ENCODE peak calls at places on chromosomes 1 and 21, in four cellular contexts. One of them, this sample, is unnamed.

GRCh38 chr1:51898090-51898734 is 19.7 kb upstream of the NRDC start:
- DNase-seq in AG04450: peak; percentile 96
- DNase-seq in H1: no peak
- DNase-seq in cardiac muscle cell: no peak
- DNase-seq in this sample: peak; percentile 78

GRCh38 chr1:32954183-32954582 is 10.4 kb downstream of the RNF19B start:
- DNase-seq in AG04450: no peak
- DNase-seq in H1: no peak
- DNase-seq in cardiac muscle cell: no peak
- DNase-seq in this sample: no peak

GRCh38 chr21:38619865-38620513 is 121.7 kb upstream of the ERG start:
- DNase-seq in AG04450: no peak
- DNase-seq in H1: no peak
- DNase-seq in cardiac muscle cell: no peak
- DNase-seq in this sample: peak; percentile 42

GRCh38 chr21:16084776-16085364 is 355.1 kb downstream of the USP25 start:
- DNase-seq in AG04450: no peak
- DNase-seq in H1: no peak
- DNase-seq in cardiac muscle cell: no peak
- DNase-seq in this sample: no peak

GRCh38 chr1:94988356-94988755 is 61.4 kb upstream of the CNN3 start:
- DNase-seq in AG04450: no peak
- DNase-seq in H1: no peak
- DNase-seq in cardiac muscle cell: no peak
- DNase-seq in this sample: no peak

GRCh38 chr1:158149175-158149574 is 31.5 kb upstream of the CD1D start:
- DNase-seq in AG04450: no peak
- DNase-seq in H1: no peak
- DNase-seq in cardiac muscle cell: no peak
- DNase-seq in this sample: no peak

GRCh38 chr1:28194326-28195035 is 18.0 kb upstream of the PTAFR start:
- DNase-seq in AG04450: no peak
- DNase-seq in H1: no peak
- DNase-seq in cardiac muscle cell: no peak
- DNase-seq in this sample: no peak

GRCh38 chr1:157993179-157994080 is at the start of gene KIRREL1:
- DNase-seq in AG04450: no peak
- DNase-seq in H1: no peak
- DNase-seq in cardiac muscle cell: peak; percentile 72
- DNase-seq in this sample: no peak

GRCh38 chr1:231639819-231640218 is 13.2 kb downstream of the DISC1 start:
- DNase-seq in AG04450: no peak
- DNase-seq in H1: no peak
- DNase-seq in cardiac muscle cell: no peak
- DNase-seq in this sample: no peak

GRCh38 chr1:15550573-15550972 is 23.9 kb downstream of the DNAJC16 start:
- DNase-seq in AG04450: no peak
- DNase-seq in H1: no peak
- DNase-seq in cardiac muscle cell: no peak
- DNase-seq in this sample: no peak

GRCh38 chr1:67851800-67852199 is 18.5 kb upstream of the GNG12 start:
- DNase-seq in AG04450: no peak
- DNase-seq in H1: no peak
- DNase-seq in cardiac muscle cell: no peak
- DNase-seq in this sample: no peak

GRCh38 chr1:220271706-220272046 is 577 bp downstream of the RAB3GAP2 start:
- DNase-seq in AG04450: no peak
- DNase-seq in H1: no peak
- DNase-seq in cardiac muscle cell: peak; percentile 25
- DNase-seq in this sample: no peak

GRCh38 chr1:228001738-228002535 is 4.9 kb upstream of the WNT3A start:
- DNase-seq in AG04450: no peak
- DNase-seq in H1: no peak
- DNase-seq in cardiac muscle cell: no peak
- DNase-seq in this sample: no peak

DNA sequence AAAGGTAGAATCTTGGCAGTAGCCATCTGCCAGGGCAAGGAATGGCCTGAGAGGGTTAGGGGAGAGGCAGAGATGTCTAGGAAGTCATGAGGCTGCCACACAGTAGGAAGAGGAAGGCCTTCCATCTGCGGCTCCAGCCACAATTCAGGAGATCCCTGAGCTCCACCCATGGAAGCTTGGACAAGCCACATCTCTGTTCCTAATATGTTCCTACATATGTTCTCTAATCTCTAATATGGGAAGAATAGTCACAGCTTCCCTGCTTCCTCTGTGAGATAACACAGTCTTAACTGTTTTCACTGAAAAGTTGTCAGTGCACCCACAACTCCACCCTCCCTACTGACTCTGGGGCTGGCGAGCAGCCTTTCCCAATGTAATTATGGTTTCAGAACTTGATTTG is 109.5 kb downstream of the CDC7 start:
- DNase-seq in AG04450: no peak
- DNase-seq in H1: no peak
- DNase-seq in cardiac muscle cell: no peak
- DNase-seq in this sample: no peak
- H3K4me3 ChIP-seq in AG04450: no peak overlapping the region
- H3K4me3 ChIP-seq in H1: no peak overlapping the region
- H3K4me3 ChIP-seq in cardiac muscle cell: no peak overlapping the region
- H3K4me3 ChIP-seq in this sample: no peak overlapping the region

GRCh38 chr1:48058135-48058534 is 61.0 kb upstream of the TRABD2B start:
- DNase-seq in AG04450: no peak
- DNase-seq in H1: no peak
- DNase-seq in cardiac muscle cell: no peak
- DNase-seq in this sample: no peak
- H3K4me3 ChIP-seq in AG04450: no peak overlapping the region
- H3K4me3 ChIP-seq in H1: no peak overlapping the region
- H3K4me3 ChIP-seq in cardiac muscle cell: no peak overlapping the region
- H3K4me3 ChIP-seq in this sample: no peak overlapping the region

DNA sequence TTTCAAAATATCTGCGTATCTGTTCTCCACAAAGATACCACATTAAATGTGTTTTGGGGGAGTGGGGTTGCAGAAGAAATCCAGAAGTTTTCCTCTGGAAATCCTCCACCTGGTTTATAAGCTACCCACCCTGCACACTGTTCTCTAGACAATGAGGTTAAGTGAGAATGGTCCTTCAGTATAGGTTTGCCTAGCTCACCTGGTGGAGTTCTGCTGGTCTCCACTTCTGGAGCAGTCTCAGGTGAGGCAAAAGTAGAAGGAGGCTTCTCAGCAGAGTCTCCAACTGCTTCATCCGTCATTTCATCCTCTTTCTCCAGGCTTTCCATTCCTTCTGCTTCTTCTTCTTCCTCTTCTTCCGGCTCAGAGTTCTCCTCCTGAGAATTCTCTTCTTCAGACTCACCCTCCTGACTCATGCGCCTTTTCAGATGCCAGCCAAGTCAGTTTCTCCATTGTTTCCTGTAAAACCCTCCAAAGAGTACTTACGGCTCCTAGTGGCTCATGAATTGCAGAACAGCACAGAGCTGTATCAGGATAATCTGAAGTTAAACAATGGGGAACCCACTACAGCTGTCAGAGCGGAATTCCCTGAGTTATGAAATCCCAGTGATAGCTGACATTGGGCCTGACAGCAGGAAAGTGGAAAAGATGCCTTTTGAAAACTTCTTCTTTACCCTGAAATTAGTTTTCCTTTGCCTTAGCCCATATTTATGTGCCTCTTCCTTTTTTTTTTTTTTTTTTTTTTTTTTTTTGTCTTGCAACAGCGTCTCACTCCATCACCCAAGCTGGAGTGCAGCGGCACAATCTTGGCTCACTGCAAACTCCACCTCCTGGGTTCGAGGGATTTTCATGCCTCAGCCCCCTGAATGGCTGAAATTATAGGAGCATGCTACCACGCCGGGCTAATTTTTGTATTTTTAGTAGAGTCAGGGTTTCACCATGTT is 38.5 kb downstream of the MSTO1 start:
- DNase-seq in AG04450: peak; percentile 77
- DNase-seq in H1: peak; percentile 15
- DNase-seq in cardiac muscle cell: peak; percentile 17
- DNase-seq in this sample: peak; percentile 79
- H3K4me3 ChIP-seq in AG04450: peak overlapping the region; percentile 55
- H3K4me3 ChIP-seq in H1: no peak overlapping the region
- H3K4me3 ChIP-seq in cardiac muscle cell: no peak overlapping the region
- H3K4me3 ChIP-seq in this sample: peak overlapping the region; percentile 33

DNA sequence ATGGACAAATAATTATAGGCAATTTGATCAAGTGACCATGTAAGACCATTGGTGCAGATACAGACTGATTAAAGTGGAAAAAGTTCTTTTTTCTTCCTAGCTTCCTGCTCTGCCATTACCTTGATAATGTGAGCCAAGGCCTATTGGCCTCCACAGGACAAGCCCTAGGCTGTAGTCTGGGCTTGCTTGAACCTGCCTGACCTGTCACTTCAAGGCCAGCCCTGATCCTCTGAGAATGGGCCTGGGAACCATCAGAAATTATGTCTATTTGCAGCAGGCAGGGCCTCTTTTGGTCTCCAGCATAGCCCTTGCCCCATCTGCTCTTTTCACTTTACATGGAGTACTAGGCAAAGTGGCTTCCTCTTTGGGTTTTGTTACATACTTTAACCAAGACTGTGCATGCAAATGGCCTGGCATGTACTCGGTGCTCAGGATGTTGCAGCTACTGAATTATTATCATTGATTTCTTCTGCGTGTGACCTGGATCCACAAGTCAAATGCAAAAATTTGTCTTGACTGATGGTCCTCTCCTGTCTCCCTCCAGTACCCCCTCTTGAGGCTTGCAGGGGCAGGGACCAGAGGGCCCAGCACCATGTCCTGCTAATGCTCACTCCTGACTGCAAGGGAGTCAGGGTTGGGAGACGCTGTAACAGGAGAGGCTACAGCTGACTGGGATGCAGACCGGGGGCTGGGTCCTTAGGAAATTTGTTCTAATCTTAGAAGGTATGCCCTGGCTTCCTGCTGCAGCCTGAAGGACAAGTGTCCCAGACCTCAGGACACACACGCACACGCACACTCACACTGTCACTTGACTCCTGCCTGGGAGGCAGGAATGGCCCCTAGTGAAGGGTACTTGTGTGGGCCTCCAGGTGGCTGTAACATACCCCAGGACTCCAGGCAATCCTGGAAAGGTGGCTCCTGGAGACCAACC is 39.4 kb downstream of the RCSD1 start:
- DNase-seq in AG04450: no peak
- DNase-seq in H1: no peak
- DNase-seq in cardiac muscle cell: peak; percentile 90
- DNase-seq in this sample: no peak
- H3K4me3 ChIP-seq in AG04450: no peak overlapping the region
- H3K4me3 ChIP-seq in H1: no peak overlapping the region
- H3K4me3 ChIP-seq in cardiac muscle cell: no peak overlapping the region
- H3K4me3 ChIP-seq in this sample: no peak overlapping the region

GRCh38 chr1:209207126-209207700 is 376.3 kb upstream of the CAMK1G start:
- DNase-seq in AG04450: no peak
- DNase-seq in H1: no peak
- DNase-seq in cardiac muscle cell: no peak
- DNase-seq in this sample: no peak
- H3K4me3 ChIP-seq in AG04450: peak overlapping the region; percentile 21
- H3K4me3 ChIP-seq in H1: peak overlapping the region; percentile 61
- H3K4me3 ChIP-seq in cardiac muscle cell: no peak overlapping the region
- H3K4me3 ChIP-seq in this sample: peak overlapping the region; percentile 20

GRCh38 chr1:224359207-224359606 is 2.5 kb downstream of the CNIH4 start:
- DNase-seq in AG04450: no peak
- DNase-seq in H1: no peak
- DNase-seq in cardiac muscle cell: no peak
- DNase-seq in this sample: no peak

GRCh38 chr1:224353975-224354930 is 2.4 kb upstream of the CNIH4 start:
- DNase-seq in AG04450: no peak
- DNase-seq in H1: no peak
- DNase-seq in cardiac muscle cell: no peak
- DNase-seq in this sample: no peak

GRCh38 chr1:224356685-224357625 is at the start of gene CNIH4:
- DNase-seq in AG04450: peak; percentile 85
- DNase-seq in H1: peak; percentile 75
- DNase-seq in cardiac muscle cell: peak; percentile 95
- DNase-seq in this sample: peak; percentile 80

GRCh38 chr1:224357626-224358124 is 996 bp downstream of the CNIH4 start:
- DNase-seq in AG04450: no peak
- DNase-seq in H1: no peak
- DNase-seq in cardiac muscle cell: no peak
- DNase-seq in this sample: peak; percentile 47

GRCh38 chr1:224358288-224358687 is 1.6 kb downstream of the CNIH4 start:
- DNase-seq in AG04450: no peak
- DNase-seq in H1: no peak
- DNase-seq in cardiac muscle cell: no peak
- DNase-seq in this sample: no peak
- H3K4me3 ChIP-seq in AG04450: peak overlapping the region; percentile 84
- H3K4me3 ChIP-seq in H1: peak overlapping the region; percentile 83
- H3K4me3 ChIP-seq in cardiac muscle cell: peak overlapping the region; percentile 86
- H3K4me3 ChIP-seq in this sample: peak overlapping the region; percentile 77